ENCODE peak calls at places on chromosomes 5 and 9, in nine cellular contexts. J is spleen; B is pancreas; C is transverse colon; T is lower leg skin; L is CD8-positive, alpha-beta T cell; Z is endothelial cell of umbilical vein; R is omental fat pad; G is colonic mucosa. D is an unnamed sample.

GRCh38 chr9:29322240-29322639 is 1749.0 kb upstream of the C9orf72 start:
- DNase-seq in J (no peak), B (no peak), C (no peak), T (no peak), L (no peak), Z (no peak), R (no peak), G (no peak), D (no peak)

GRCh38 chr9:126927419-126927818 is 12.8 kb downstream of the RALGPS1 start:
- DNase-seq in J (no peak), B (no peak), C (no peak), T (no peak), L (no peak), Z (no peak), R (no peak), G (no peak), D (no peak)

GRCh38 chr5:177232761-177233160 is 70.8 kb downstream of the RAB24 start:
- DNase-seq in J (no peak), B (no peak), C (no peak), T (no peak), L (no peak), Z (no peak), R (no peak), G (no peak), D (no peak)

GRCh38 chr5:58411372-58411771 is 48.5 kb downstream of the PLK2 start:
- DNase-seq in J (no peak), B (no peak), C (no peak), T (no peak), L (no peak), Z (peak; percentile 13), R (no peak), G (no peak), D (no peak)

GRCh38 chr9:27528278-27528885 is 1.2 kb downstream of the MOB3B start:
- DNase-seq in J (peak; percentile 92), B (peak; percentile 76), C (peak; percentile 91), T (peak; percentile 86), L (peak; percentile 10), Z (peak; percentile 6), R (peak; percentile 45), G (peak; percentile 92), D (peak; percentile 82)

GRCh38 chr5:145362261-145362660 is 472.9 kb downstream of the PRELID2 start:
- DNase-seq in J (no peak), B (no peak), C (no peak), T (no peak), L (no peak), Z (peak; percentile 80), R (no peak), G (no peak), D (no peak)

GRCh38 chr9:121483049-121483448 is 16.6 kb downstream of the GGTA1 start:
- DNase-seq in J (no peak), B (no peak), C (no peak), T (no peak), L (no peak), Z (no peak), R (no peak), G (no peak), D (no peak)

GRCh38 chr9:84435902-84436301 is 95.3 kb upstream of the SLC28A3 start:
- DNase-seq in J (no peak), B (no peak), C (no peak), T (no peak), L (no peak), Z (no peak), R (no peak), G (no peak), D (no peak)

GRCh38 chr9:9670454-9670853 is 942.3 kb downstream of the PTPRD start:
- DNase-seq in J (no peak), B (no peak), C (no peak), T (no peak), L (no peak), Z (no peak), R (no peak), G (no peak), D (no peak)

GRCh38 chr5:142506756-142507155 is 179.1 kb downstream of the FGF1 start:
- DNase-seq in J (no peak), B (no peak), C (no peak), T (peak; percentile 39), L (no peak), Z (no peak), R (no peak), G (no peak), D (no peak)

GRCh38 chr5:146962801-146963355 is 84.3 kb upstream of the PPP2R2B start:
- DNase-seq in J (no peak), B (no peak), C (no peak), T (no peak), L (no peak), Z (no peak), R (no peak), G (no peak), D (no peak)
- TF ChIP-seq CTCF in J (no peak), B (no peak), C (no peak), T (no peak), L (no peak), Z (no peak), R (no peak), G (no peak), D (no peak)

GRCh38 chr5:60379907-60380306 is 320.1 kb downstream of the DEPDC1B start:
- DNase-seq in J (no peak), B (no peak), C (no peak), T (no peak), L (no peak), Z (no peak), R (no peak), G (no peak), D (no peak)

GRCh38 chr5:60377826-60378225 is 322.1 kb downstream of the DEPDC1B start:
- DNase-seq in J (no peak), B (no peak), C (no peak), T (no peak), L (no peak), Z (no peak), R (no peak), G (no peak), D (no peak)

GRCh38 chr5:60386398-60386797 is 313.6 kb downstream of the DEPDC1B start:
- DNase-seq in J (no peak), B (no peak), C (no peak), T (no peak), L (no peak), Z (no peak), R (no peak), G (no peak), D (no peak)

GRCh38 chr5:60387041-60387440 is 312.9 kb downstream of the DEPDC1B start:
- DNase-seq in J (no peak), B (no peak), C (no peak), T (no peak), L (no peak), Z (no peak), R (no peak), G (no peak), D (no peak)

DNA sequence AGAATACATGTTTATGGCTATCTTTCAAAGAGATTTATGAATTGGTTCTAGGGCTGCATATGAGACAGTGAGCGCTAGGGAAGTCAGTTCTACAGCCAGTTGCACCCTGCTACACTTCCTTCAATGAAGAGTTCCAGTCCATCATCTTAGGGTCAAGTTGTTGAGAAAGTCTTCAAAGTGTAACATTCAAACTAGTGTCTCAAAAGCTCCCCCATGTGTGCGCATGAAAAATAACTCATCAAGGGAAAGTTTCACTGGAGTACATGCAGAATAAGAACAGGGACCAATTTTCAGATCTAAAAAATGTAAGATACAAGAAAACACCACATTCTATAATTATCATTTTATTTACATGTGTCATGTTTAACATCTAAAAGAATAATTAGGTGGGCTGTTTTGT is 317.2 kb downstream of the DEPDC1B start:
- DNase-seq in J (no peak), B (no peak), C (no peak), T (no peak), L (no peak), Z (peak; percentile 31), R (no peak), G (no peak), D (no peak)
- TF ChIP-seq CTCF in J (no peak), B (peak; percentile 21), C (peak; percentile 8), T (no peak), L (no peak), Z (no peak), R (no peak), G (no peak), D (peak; percentile 26)

DNA sequence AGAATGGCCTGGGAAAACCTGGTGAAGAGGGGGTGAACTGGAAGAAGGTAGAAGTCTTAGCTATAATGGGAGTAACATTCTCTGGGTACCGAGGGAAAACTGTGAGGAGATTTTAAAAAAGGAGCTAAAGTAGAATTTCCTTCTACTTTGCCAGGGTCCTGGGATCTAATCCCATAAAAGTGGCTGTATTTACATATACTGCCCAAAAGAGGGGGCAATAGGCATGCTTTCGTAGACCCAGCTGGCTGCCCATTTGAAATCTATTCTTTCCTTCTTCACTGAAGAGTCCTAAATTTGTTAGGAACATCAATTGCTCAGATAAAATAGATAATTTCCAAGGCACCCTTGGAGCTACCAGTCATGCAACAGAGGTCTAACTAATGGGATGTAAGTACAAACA is 159.2 kb downstream of the CDC42SE2 start:
- DNase-seq in J (no peak), B (no peak), C (no peak), T (no peak), L (no peak), Z (peak; percentile 46), R (no peak), G (no peak), D (no peak)
- TF ChIP-seq CTCF in J (no peak), B (no peak), C (no peak), T (no peak), L (no peak), Z (peak; percentile 56), R (no peak), G (no peak), D (peak; percentile 17)

DNA sequence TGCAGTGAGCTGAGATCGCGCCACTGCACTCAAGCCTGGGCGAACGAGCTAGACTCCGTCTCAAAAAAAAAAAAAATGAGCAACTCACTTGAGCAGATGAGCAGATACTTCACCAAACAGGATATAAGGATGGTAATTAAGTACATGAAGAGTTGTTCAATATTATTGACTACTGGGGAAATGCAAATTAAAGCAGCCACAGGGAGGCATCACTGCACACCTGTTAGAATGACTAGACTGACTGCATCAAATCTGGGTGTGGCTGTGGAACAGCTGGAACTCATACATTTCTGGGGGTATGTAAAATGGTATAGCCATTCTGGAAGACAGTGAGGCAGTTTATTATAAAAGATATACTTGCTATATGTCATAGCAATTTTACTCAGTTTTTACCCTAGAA is 93.0 kb downstream of the WNK2 start:
- DNase-seq in J (no peak), B (no peak), C (peak; percentile 17), T (no peak), L (no peak), Z (no peak), R (no peak), G (peak; percentile 17), D (no peak)
- TF ChIP-seq CTCF in J (no peak), B (no peak), C (no peak), T (no peak), L (no peak), Z (no peak), R (no peak), G (peak; percentile 15), D (no peak)